ENCODE peak calls at places on chromosomes 6 and 20, in eight cellular contexts. H, I, S, P, W, R, K and L are unnamed samples.

GRCh38 chr6:66605971-66606370 is 898.9 kb upstream of the EYS start:
- DNase-seq in H (no peak), I (peak; percentile 66), S (no peak), P (peak; percentile 3), W (no peak), R (no peak), K (no peak), L (no peak)

GRCh38 chr20:48791666-48792071 is 36.1 kb downstream of the PREX1 start:
- DNase-seq in H (no peak), I (peak; percentile 76), S (no peak), P (peak; percentile 32), W (peak; percentile 28), R (no peak), K (no peak), L (no peak)

GRCh38 chr20:47773381-47773786 is 11.9 kb downstream of the SULF2 start:
- DNase-seq in H (peak; percentile 52), I (no peak), S (no peak), P (no peak), W (no peak), R (no peak), K (no peak), L (no peak)

GRCh38 chr20:8454137-8454712 is 322.2 kb downstream of the PLCB1 start:
- DNase-seq in H (no peak), I (peak; percentile 88), S (no peak), P (peak; percentile 97), W (peak; percentile 72), R (peak; percentile 39), K (no peak), L (peak; percentile 69)

GRCh38 chr6:148272084-148272483 is 70.6 kb upstream of the SASH1 start:
- DNase-seq in H (no peak), I (peak; percentile 93), S (no peak), P (peak; percentile 99), W (peak; percentile 94), R (peak; percentile 32), K (no peak), L (no peak)

GRCh38 chr20:53468583-53468982 is 125.1 kb downstream of the ZNF217 start:
- DNase-seq in H (no peak), I (no peak), S (no peak), P (no peak), W (no peak), R (no peak), K (no peak), L (no peak)

GRCh38 chr20:1019344-1019743 is 17.2 kb upstream of the RSPO4 start:
- DNase-seq in H (no peak), I (no peak), S (no peak), P (no peak), W (no peak), R (no peak), K (no peak), L (no peak)

GRCh38 chr6:48141975-48142374 is 31.0 kb upstream of the PTCHD4 start:
- DNase-seq in H (no peak), I (no peak), S (no peak), P (no peak), W (no peak), R (peak; percentile 73), K (no peak), L (no peak)

GRCh38 chr20:64109831-64110391 is 2.5 kb upstream of the NPBWR2 start:
- DNase-seq in H (no peak), I (no peak), S (no peak), P (no peak), W (no peak), R (no peak), K (no peak), L (peak; percentile 32)

GRCh38 chr20:57215826-57216471 is 50.5 kb downstream of the BMP7 start:
- DNase-seq in H (no peak), I (no peak), S (no peak), P (no peak), W (no peak), R (no peak), K (no peak), L (no peak)

GRCh38 chr20:57215426-57215825 is 51.0 kb downstream of the BMP7 start:
- DNase-seq in H (no peak), I (no peak), S (no peak), P (no peak), W (no peak), R (no peak), K (no peak), L (no peak)

GRCh38 chr20:57214427-57214826 is 52.0 kb downstream of the BMP7 start:
- DNase-seq in H (no peak), I (no peak), S (no peak), P (no peak), W (no peak), R (no peak), K (no peak), L (no peak)

GRCh38 chr20:57213924-57214323 is 52.5 kb downstream of the BMP7 start:
- DNase-seq in H (no peak), I (no peak), S (no peak), P (no peak), W (no peak), R (no peak), K (no peak), L (no peak)

DNA sequence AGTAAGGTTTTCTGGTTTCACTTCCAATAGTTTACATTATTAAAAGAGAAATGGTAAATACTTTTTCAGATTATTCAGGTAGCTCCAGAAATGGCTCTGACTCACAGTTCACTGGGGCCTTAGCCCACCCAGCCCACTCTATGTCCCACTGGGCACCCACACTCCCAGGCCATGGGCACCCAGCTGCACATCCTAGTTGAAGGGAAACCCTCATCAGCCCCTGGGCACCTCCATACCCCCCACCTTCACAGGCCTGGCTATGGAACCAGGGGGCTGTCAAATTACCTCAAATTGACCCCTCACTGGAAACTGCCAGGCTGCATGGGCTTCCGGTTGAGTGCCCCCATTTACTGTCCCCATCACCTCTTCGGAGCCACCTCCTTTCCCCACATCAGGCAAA is 51.5 kb downstream of the BMP7 start:
- DNase-seq in H (no peak), I (no peak), S (no peak), P (no peak), W (no peak), R (no peak), K (no peak), L (no peak)
- H3K4me3 ChIP-seq in H (no peak overlapping the region), I (no peak overlapping the region), S (no peak overlapping the region), P (no peak overlapping the region), W (no peak overlapping the region), R (no peak overlapping the region), K (no peak overlapping the region), L (no peak overlapping the region)

GRCh38 chr6:168057836-168058235 is 21.2 kb downstream of the FRMD1 start:
- DNase-seq in H (no peak), I (no peak), S (no peak), P (no peak), W (no peak), R (peak; percentile 37), K (no peak), L (no peak)

GRCh38 chr6:168053957-168054471 is 25.0 kb downstream of the FRMD1 start:
- DNase-seq in H (no peak), I (no peak), S (no peak), P (no peak), W (no peak), R (no peak), K (no peak), L (no peak)

GRCh38 chr6:168056892-168057527 is 22.0 kb downstream of the FRMD1 start:
- DNase-seq in H (no peak), I (no peak), S (no peak), P (no peak), W (no peak), R (no peak), K (no peak), L (no peak)

GRCh38 chr6:168054663-168055560 is 24.1 kb downstream of the FRMD1 start:
- DNase-seq in H (peak; percentile 81), I (no peak), S (no peak), P (no peak), W (no peak), R (no peak), K (no peak), L (no peak)

GRCh38 chr6:168055696-168056489 is 23.1 kb downstream of the FRMD1 start:
- DNase-seq in H (no peak), I (no peak), S (no peak), P (no peak), W (no peak), R (no peak), K (no peak), L (no peak)
- H3K4me3 ChIP-seq in H (no peak overlapping the region), I (no peak overlapping the region), S (no peak overlapping the region), P (no peak overlapping the region), W (no peak overlapping the region), R (no peak overlapping the region), K (no peak overlapping the region), L (no peak overlapping the region)

DNA sequence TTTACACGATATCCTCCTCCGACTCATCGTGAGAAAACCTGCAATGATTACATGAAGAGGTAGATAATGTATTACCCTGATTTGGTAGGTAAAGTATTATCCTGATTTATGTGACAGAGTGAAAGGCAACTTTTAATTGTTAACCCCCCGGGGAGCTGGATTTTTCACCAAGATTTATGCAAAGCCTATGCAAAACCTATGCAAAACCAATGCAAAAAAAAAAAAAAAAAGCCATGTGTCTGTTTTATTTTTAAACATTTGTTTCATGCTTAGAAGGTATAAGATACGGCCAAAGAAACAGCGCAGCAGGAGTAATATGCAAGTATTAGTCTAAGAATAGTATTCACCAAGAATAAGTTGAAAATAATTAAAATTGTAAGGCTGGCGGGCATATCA is 109.9 kb downstream of the IPCEF1 start:
- DNase-seq in H (no peak), I (no peak), S (no peak), P (no peak), W (no peak), R (no peak), K (no peak), L (no peak)
- H3K4me3 ChIP-seq in H (peak overlapping the region; percentile 22), I (no peak overlapping the region), S (no peak overlapping the region), P (no peak overlapping the region), W (no peak overlapping the region), R (no peak overlapping the region), K (peak overlapping the region; percentile 62), L (peak overlapping the region; percentile 67)

DNA sequence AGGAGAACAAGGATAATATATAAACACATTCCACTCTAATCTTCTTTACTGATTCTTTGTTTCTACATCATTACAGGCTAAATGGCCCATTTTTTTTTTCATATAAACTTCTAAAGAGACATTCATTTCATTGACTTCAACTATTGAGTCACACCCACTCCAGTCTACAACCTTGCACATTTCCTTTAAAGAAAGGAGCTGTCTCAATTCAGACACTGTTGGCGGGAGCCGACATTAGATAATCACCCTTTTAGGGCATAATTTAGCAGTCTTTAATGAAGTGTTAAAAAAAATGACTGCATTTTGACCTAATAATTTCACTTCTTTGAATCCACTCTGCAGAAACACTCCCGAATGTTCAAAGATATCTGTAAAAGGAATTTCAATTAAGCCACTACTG is 1.6 kb downstream of the EPM2A start:
- DNase-seq in H (no peak), I (no peak), S (no peak), P (peak; percentile 2), W (no peak), R (no peak), K (no peak), L (no peak)
- H3K4me3 ChIP-seq in H (peak overlapping the region; percentile 82), I (peak overlapping the region; percentile 78), S (peak overlapping the region; percentile 83), P (no peak overlapping the region), W (no peak overlapping the region), R (no peak overlapping the region), K (no peak overlapping the region), L (peak overlapping the region; percentile 83)

DNA sequence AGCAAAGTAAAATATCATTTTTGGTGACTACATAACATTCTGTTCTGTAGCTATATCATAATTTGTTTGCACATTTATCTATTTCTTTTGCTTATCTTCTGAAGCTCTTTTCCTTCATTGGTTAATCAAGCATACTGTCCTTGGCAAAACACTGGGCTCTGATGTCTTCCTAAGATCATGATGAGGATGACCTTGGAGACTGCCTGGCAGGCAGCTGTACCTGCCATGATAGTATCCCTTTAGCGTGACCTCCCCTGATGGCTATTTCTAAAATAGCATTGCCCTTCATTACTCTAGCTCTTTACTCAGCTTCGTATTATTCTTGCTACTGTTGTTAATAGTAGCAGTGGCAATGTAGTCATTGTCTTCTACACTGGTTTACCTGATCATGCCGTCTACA is 46.0 kb upstream of the ELOVL5 start:
- DNase-seq in H (no peak), I (no peak), S (no peak), P (no peak), W (no peak), R (no peak), K (no peak), L (no peak)
- H3K4me3 ChIP-seq in H (no peak overlapping the region), I (no peak overlapping the region), S (no peak overlapping the region), P (no peak overlapping the region), W (no peak overlapping the region), R (no peak overlapping the region), K (no peak overlapping the region), L (no peak overlapping the region)